ENCODE peak calls at places on chromosomes 11 and 22, in five cellular contexts. B, A, Z, N and H are unnamed samples.
A peak's percentile ranks its signal among the peaks of the same experiment; 100 is the strongest.

GRCh38 chr11:133362921-133363320 is 169.4 kb downstream of the OPCML start:
- DNase-seq in B (no peak), A (no peak), Z (no peak), N (no peak), H (no peak)

GRCh38 chr11:78402842-78403241 is 14.8 kb downstream of the GAB2 start:
- DNase-seq in B (no peak), A (no peak), Z (no peak), N (no peak), H (no peak)

GRCh38 chr11:113384551-113384950 is 3.0 kb upstream of the ANKK1 start:
- DNase-seq in B (no peak), A (no peak), Z (peak; percentile 70), N (peak; percentile 96), H (peak; percentile 59)

GRCh38 chr22:46866591-46866990 is 104.1 kb downstream of the TBC1D22A start:
- DNase-seq in B (no peak), A (no peak), Z (peak; percentile 91), N (peak; percentile 92), H (peak; percentile 82)

GRCh38 chr11:70311616-70312015 is 41.1 kb downstream of the PPFIA1 start:
- DNase-seq in B (no peak), A (no peak), Z (no peak), N (no peak), H (no peak)

GRCh38 chr11:102791271-102792036 is 6.5 kb downstream of the MMP1 start:
- DNase-seq in B (no peak), A (no peak), Z (no peak), N (peak; percentile 57), H (no peak)

GRCh38 chr11:75689861-75690641 is 21.2 kb upstream of the MAP6 start:
- DNase-seq in B (no peak), A (no peak), Z (no peak), N (no peak), H (no peak)

GRCh38 chr11:27470166-27470565 is 2.4 kb downstream of the LGR4 start:
- DNase-seq in B (no peak), A (no peak), Z (no peak), N (no peak), H (no peak)

GRCh38 chr11:47969401-47969800 is 11.0 kb upstream of the PTPRJ start:
- DNase-seq in B (no peak), A (no peak), Z (no peak), N (no peak), H (no peak)

GRCh38 chr11:11841121-11841604 is 609 bp upstream of the USP47 start:
- DNase-seq in B (peak; percentile 69), A (no peak), Z (no peak), N (no peak), H (no peak)

GRCh38 chr11:111183706-111184105 is 61.8 kb upstream of the POU2AF2 start:
- DNase-seq in B (no peak), A (no peak), Z (no peak), N (peak; percentile 42), H (no peak)

GRCh38 chr11:75182652-75183051 is 31.7 kb downstream of the SLCO2B1 start:
- DNase-seq in B (no peak), A (no peak), Z (no peak), N (no peak), H (no peak)

GRCh38 chr11:965206-965775 is 39.6 kb downstream of the AP2A2 start:
- DNase-seq in B (no peak), A (no peak), Z (no peak), N (no peak), H (no peak)

GRCh38 chr11:94840209-94840608 is 72.1 kb downstream of the AMOTL1 start:
- DNase-seq in B (no peak), A (no peak), Z (no peak), N (peak; percentile 11), H (no peak)

GRCh38 chr11:47409440-47410403 is 1.3 kb downstream of the SLC39A13 start:
- DNase-seq in B (no peak), A (no peak), Z (no peak), N (no peak), H (no peak)

GRCh38 chr22:40603088-40603605 is 33.4 kb downstream of the MRTFA start:
- DNase-seq in B (no peak), A (no peak), Z (peak; percentile 55), N (peak; percentile 78), H (no peak)

GRCh38 chr11:64837887-64838351 is 6.5 kb downstream of the CDC42BPG start:
- DNase-seq in B (no peak), A (no peak), Z (no peak), N (no peak), H (no peak)

GRCh38 chr11:114088836-114089235 is 29.3 kb downstream of the ZBTB16 start:
- DNase-seq in B (no peak), A (no peak), Z (no peak), N (no peak), H (no peak)

GRCh38 chr11:128190312-128190711 is 397.0 kb downstream of the ETS1 start:
- DNase-seq in B (no peak), A (no peak), Z (no peak), N (no peak), H (no peak)

GRCh38 chr11:75167617-75168016 is 16.7 kb downstream of the SLCO2B1 start:
- DNase-seq in B (peak; percentile 65), A (no peak), Z (no peak), N (no peak), H (no peak)

GRCh38 chr22:49355206-49355920 is 472.3 kb downstream of the BRD1 start:
- DNase-seq in B (no peak), A (no peak), Z (no peak), N (no peak), H (no peak)

GRCh38 chr11:106989056-106989455 is 29.2 kb downstream of the GUCY1A2 start:
- DNase-seq in B (no peak), A (no peak), Z (no peak), N (peak; percentile 3), H (no peak)

GRCh38 chr11:66044757-66045156 is 4.2 kb downstream of the GAL3ST3 start:
- DNase-seq in B (no peak), A (no peak), Z (no peak), N (no peak), H (no peak)

GRCh38 chr22:11628651-11629511 is 3899.1 kb upstream of the OR11H1 start:
- DNase-seq in B (no peak), A (no peak), Z (no peak), N (no peak), H (no peak)

GRCh38 chr22:11626422-11626773 is 3901.6 kb upstream of the OR11H1 start:
- DNase-seq in B (no peak), A (no peak), Z (no peak), N (no peak), H (no peak)

GRCh38 chr22:11629661-11630385 is 3898.2 kb upstream of the OR11H1 start:
- DNase-seq in B (no peak), A (no peak), Z (no peak), N (no peak), H (no peak)

GRCh38 chr22:11627436-11627797 is 3900.6 kb upstream of the OR11H1 start:
- DNase-seq in B (no peak), A (no peak), Z (no peak), N (no peak), H (no peak)

DNA sequence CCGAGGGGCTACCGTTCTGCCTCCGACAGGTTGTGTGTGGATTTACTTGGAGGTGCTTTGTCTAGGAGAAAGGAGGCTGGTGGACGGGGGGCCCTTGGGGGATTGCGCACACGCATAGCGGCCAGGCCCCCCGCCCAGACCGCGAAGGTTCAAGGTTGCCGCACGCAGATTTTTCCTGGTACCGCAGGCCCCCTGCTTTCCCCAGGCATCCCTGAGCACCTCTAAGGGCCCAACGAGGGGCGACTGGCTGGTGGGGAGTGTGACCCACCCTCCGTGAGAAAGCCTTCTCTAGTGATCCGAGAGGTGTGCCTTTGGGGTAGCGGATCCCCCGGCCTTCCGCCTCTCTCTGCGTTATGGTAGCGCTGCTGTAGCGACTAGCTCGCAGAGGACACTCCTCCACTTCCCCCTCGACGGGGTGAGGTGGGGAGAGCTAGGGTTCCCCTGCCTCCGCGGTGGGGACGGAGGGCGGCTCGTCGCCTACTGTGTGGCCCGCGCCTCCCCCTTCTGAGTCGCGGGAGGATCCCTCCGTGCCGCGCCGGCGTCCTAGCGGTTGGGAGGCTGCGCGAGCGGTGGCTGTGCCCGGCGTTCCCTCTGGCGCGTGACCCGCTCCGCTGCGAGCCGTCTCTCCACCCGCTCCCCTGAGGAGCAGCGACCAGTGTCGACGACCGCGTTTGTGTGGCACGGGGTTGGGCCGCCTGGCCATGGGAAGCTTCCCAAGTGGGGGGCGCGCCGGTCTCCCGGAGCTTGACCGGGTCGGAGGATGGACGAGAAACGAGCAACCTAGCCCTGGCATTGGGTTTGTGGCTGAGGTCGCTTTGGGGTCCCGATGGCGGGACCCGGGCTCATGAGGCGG is 3900.0 kb upstream of the OR11H1 start:
- DNase-seq in B (no peak), A (no peak), Z (no peak), N (no peak), H (no peak)
- H3K4me3 ChIP-seq in B (no peak overlapping the region), A (no peak overlapping the region), Z (no peak overlapping the region), N (no peak overlapping the region), H (no peak overlapping the region)

GRCh38 chr11:25734592-25735211 is 597.2 kb upstream of the ANO3 start:
- DNase-seq in B (no peak), A (no peak), Z (peak; percentile 43), N (peak; percentile 19), H (no peak)
- TF ChIP-seq CTCF in B (no peak), A (no peak), Z (peak; percentile 43), N (peak; percentile 32), H (peak; percentile 15)

DNA sequence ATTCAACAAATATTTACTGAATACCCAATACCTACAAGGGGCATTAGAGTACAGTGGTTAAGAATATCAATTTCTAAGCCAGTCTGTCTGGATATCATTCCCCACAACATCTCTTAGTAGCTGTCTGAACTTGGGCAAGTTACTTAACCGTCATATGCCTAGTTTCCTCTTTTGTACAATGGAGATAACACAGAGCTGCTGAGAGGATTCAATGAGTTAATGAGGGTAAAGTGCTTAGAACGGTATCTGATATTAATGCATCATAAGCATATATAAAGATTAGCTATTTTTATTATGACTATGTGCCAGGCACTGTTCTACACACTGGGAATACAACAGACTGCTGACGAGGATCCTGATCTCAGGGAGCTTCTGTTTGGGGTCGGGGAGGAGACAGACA is 116.4 kb downstream of the APOL5 start:
- DNase-seq in B (no peak), A (no peak), Z (no peak), N (no peak), H (no peak)
- H3K4me3 ChIP-seq in B (no peak overlapping the region), A (no peak overlapping the region), Z (no peak overlapping the region), N (no peak overlapping the region), H (peak overlapping the region; percentile 73)

GRCh38 chr22:25048659-25049657 is 96.4 kb downstream of the KIAA1671 start:
- DNase-seq in B (peak; percentile 79), A (no peak), Z (peak; percentile 34), N (peak; percentile 23), H (no peak)

GRCh38 chr22:25050566-25050965 is 98.0 kb downstream of the KIAA1671 start:
- DNase-seq in B (no peak), A (no peak), Z (no peak), N (no peak), H (no peak)

GRCh38 chr22:25051983-25052710 is 99.6 kb downstream of the KIAA1671 start:
- DNase-seq in B (peak; percentile 73), A (no peak), Z (no peak), N (no peak), H (no peak)

GRCh38 chr22:25049770-25050169 is 97.3 kb downstream of the KIAA1671 start:
- DNase-seq in B (no peak), A (no peak), Z (no peak), N (no peak), H (no peak)

DNA sequence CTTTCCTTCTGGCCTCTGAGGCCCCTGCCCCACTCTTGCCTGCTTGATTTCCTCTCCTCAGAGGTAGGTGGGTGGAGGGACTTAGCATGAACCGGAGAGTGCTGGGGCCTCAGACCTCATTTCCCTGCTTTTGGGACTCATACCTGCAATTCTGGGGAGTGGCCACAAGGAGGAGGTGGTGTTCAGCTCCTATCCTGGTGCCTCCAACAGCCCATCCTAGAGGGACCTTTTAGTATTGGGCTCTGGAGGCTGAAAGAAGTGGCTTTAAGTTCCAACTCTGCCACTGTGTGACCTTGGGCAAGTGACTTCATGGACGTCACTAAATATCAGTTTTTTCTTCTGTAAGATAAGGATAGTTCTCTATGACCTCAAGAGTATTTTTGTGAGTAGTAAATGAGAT is 98.6 kb downstream of the KIAA1671 start:
- DNase-seq in B (no peak), A (no peak), Z (no peak), N (no peak), H (no peak)
- TF ChIP-seq CTCF in B (no peak), A (no peak), Z (peak; percentile 67), N (peak; percentile 6), H (peak; percentile 10)